ENCODE peak calls at places on chromosomes 12 and 14, in ten cellular contexts. J, C, S, X, W, K, Q, H, E and O are unnamed samples.

GRCh38 chr14:52089208-52089607 is 20.3 kb upstream of the NID2 start:
- DNase-seq in Q (no peak), S (no peak), W (no peak), X (no peak), K (peak), E (peak), C (no peak), J (no peak), H (no peak), O (no peak)

GRCh38 chr12:44465139-44465538 is 411.0 kb downstream of the NELL2 start:
- DNase-seq in C (no peak), S (no peak), E (no peak), J (no peak), H (no peak), W (no peak), Q (no peak), X (no peak), K (no peak), O (no peak)

GRCh38 chr14:61280092-61280525 is 1.0 kb downstream of the TMEM30B start:
- DNase-seq in C (no peak), Q (no peak), J (no peak), S (no peak), E (no peak), W (peak), K (no peak), H (no peak), X (no peak), O (no peak)

GRCh38 chr14:72443991-72444431 is 449.9 kb downstream of the DPF3 start:
- DNase-seq in W (no peak), J (no peak), C (no peak), Q (no peak), S (no peak), H (no peak), X (peak), K (no peak), E (no peak), O (no peak)

GRCh38 chr12:22518998-22519397 is 25.3 kb downstream of the C2CD5 start:
- DNase-seq in E (peak), S (no peak), C (no peak), K (no peak), H (no peak), W (no peak), X (no peak), Q (no peak), J (peak), O (no peak)

GRCh38 chr14:102580552-102581110 is 11.8 kb upstream of the RCOR1 start:
- DNase-seq in K (peak), Q (no peak), W (no peak), C (no peak), E (no peak), J (no peak), H (no peak), X (no peak), S (no peak), O (peak)

GRCh38 chr12:84986586-84986985 is 49.5 kb downstream of the TSPAN19 start:
- DNase-seq in C (peak), S (peak), H (no peak), K (no peak), X (no peak), E (no peak), Q (no peak), J (no peak), W (no peak), O (no peak)

GRCh38 chr12:77830502-77830901 is at the start of gene NAV3:
- DNase-seq in E (peak), Q (no peak), C (no peak), S (no peak), W (no peak), H (no peak), J (no peak), X (no peak), K (no peak), O (no peak)

GRCh38 chr12:49478949-49479664 is 59.7 kb upstream of the KCNH3 start:
- DNase-seq in S (no peak), J (no peak), Q (no peak), K (no peak), E (no peak), H (no peak), W (no peak), X (no peak), C (no peak), O (no peak)